ENCODE peak calls at places on chromosomes 3 and 15, in seven cellular contexts. Z is left lung; Q is foreskin fibroblast; Y is CD4-positive, alpha-beta memory T cell; I is astrocyte of the spinal cord; X is CD8-positive, alpha-beta T cell; P is OCI-LY7. K is an unnamed sample.

GRCh38 chr15:57921371-57921770 is 144.1 kb downstream of the ALDH1A2 start:
- DNase-seq in I (no peak), Q (peak), Z (no peak), Y (no peak), P (no peak), X (no peak), K (no peak)

GRCh38 chr15:27671794-27672438 is 427.2 kb downstream of the OCA2 start:
- DNase-seq in Z (no peak), Y (no peak), X (no peak), Q (no peak), P (no peak), I (no peak), K (no peak)

GRCh38 chr3:195838714-195839113 is 27.0 kb upstream of the MUC4 start:
- DNase-seq in I (no peak), Z (no peak), Y (no peak), P (peak), Q (no peak), X (no peak), K (peak)

GRCh38 chr3:169660709-169661566 is 2.6 kb downstream of the MECOM start:
- DNase-seq in I (peak), X (no peak), Y (peak), Z (no peak), P (no peak), Q (peak), K (peak)

GRCh38 chr15:57172925-57173324 is 203.4 kb upstream of the CGNL1 start:
- DNase-seq in Y (no peak), X (no peak), I (no peak), P (no peak), Q (peak), Z (no peak), K (no peak)

GRCh38 chr3:184574552-184575430 is 13.2 kb downstream of the EPHB3 start:
- DNase-seq in I (no peak), Z (no peak), Y (no peak), X (no peak), P (peak), Q (no peak), K (no peak)

GRCh38 chr3:49022751-49023171 is 840 bp downstream of the NDUFAF3 start:
- DNase-seq in P (peak), Q (peak), Y (no peak), I (no peak), Z (no peak), X (no peak), K (peak)

GRCh38 chr15:32908135-32908801 is 190.5 kb downstream of the GREM1 start:
- DNase-seq in Y (no peak), Q (peak), X (no peak), I (peak), P (peak), Z (no peak), K (peak)

GRCh38 chr3:99696497-99696896 is 58.1 kb downstream of the COL8A1 start:
- DNase-seq in Y (no peak), I (no peak), X (no peak), Z (no peak), Q (no peak), P (no peak), K (no peak)

GRCh38 chr15:31811641-31812040 is 218.7 kb upstream of the CHRNA7 start:
- DNase-seq in X (no peak), Q (no peak), Y (no peak), Z (no peak), P (no peak), I (no peak), K (no peak)

GRCh38 chr15:89999676-90000174 is 1.4 kb upstream of the ZNF710 start:
- DNase-seq in P (no peak), X (no peak), Z (peak), Y (no peak), I (peak), Q (peak), K (no peak)

GRCh38 chr15:77145370-77145769 is 74.5 kb upstream of the TSPAN3 start:
- DNase-seq in Y (no peak), Q (no peak), X (no peak), Z (no peak), I (no peak), P (no peak), K (no peak)

GRCh38 chr3:12798559-12799179 is 2.2 kb downstream of the CAND2 start:
- DNase-seq in Q (no peak), I (no peak), P (no peak), Y (no peak), Z (no peak), X (no peak), K (no peak)

GRCh38 chr3:169627073-169627472 is 36.4 kb downstream of the MECOM start:
- DNase-seq in P (no peak), Y (no peak), Q (no peak), X (no peak), I (no peak), Z (no peak), K (peak)

GRCh38 chr15:64599226-64599625 is 138.8 kb downstream of the ZNF609 start:
- DNase-seq in P (no peak), I (no peak), Z (no peak), Y (no peak), Q (no peak), X (no peak), K (no peak)

GRCh38 chr15:84570164-84570692 is 30.6 kb upstream of the ZSCAN2 start:
- DNase-seq in P (peak), I (peak), X (peak), Y (peak), Z (peak), Q (peak), K (peak)

GRCh38 chr3:136860541-136860940 is 1.5 kb upstream of the NCK1 start:
- DNase-seq in Q (peak), Y (peak), P (peak), I (peak), X (no peak), Z (no peak), K (peak)

GRCh38 chr15:90816401-90817116 is 51.8 kb upstream of the FURIN start:
- DNase-seq in I (no peak), Y (no peak), P (no peak), Q (no peak), Z (no peak), X (peak), K (no peak)

GRCh38 chr3:184300377-184300717 is 1.3 kb downstream of the PSMD2 start:
- DNase-seq in I (peak), Q (peak), Z (no peak), P (no peak), Y (no peak), X (no peak), K (no peak)

GRCh38 chr15:95559875-95560394 is 770.6 kb upstream of the NR2F2 start:
- DNase-seq in I (peak), Q (peak), Z (no peak), Y (no peak), P (no peak), X (no peak), K (no peak)

GRCh38 chr3:7788881-7789280 is 712.7 kb upstream of the LMCD1 start:
- DNase-seq in Y (no peak), P (no peak), Z (no peak), Q (no peak), X (no peak), I (no peak), K (no peak)

GRCh38 chr3:179146911-179147570 is 1.1 kb upstream of the PIK3CA start:
- DNase-seq in Z (no peak), Q (peak), Y (peak), I (peak), X (peak), P (peak), K (peak)

DNA sequence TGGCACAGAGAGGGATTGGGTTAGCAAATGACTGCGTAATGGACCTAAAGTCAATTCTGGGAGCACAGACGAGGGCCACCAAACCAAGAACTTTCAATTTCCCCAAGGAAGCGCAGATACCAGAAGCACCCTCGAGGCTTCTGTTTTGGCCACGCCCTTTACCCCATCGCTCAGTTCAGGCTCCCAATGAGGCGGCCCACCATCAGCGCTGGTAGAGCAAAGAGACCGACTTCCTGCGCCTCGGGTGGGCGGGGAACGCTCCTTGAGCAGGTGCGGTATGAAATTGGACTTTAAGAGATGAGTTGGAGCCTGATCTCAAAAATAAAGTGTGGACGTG is 603 bp upstream of the SPSB4 start:
- DNase-seq in X (no peak), P (no peak), I (no peak), Y (no peak), Q (no peak), Z (no peak), K (no peak)
- H3K4me3 ChIP-seq in X (peak), P (no peak), I (no peak), Y (no peak), Q (no peak), Z (peak), K (no peak)

GRCh38 chr3:52827866-52828376 is 2.6 kb downstream of the ITIH4 start:
- DNase-seq in P (no peak), X (no peak), I (no peak), Z (no peak), Y (no peak), Q (peak), K (no peak)
- H3K4me3 ChIP-seq in P (no peak), X (no peak), I (no peak), Z (no peak), Y (no peak), Q (no peak), K (no peak)

DNA sequence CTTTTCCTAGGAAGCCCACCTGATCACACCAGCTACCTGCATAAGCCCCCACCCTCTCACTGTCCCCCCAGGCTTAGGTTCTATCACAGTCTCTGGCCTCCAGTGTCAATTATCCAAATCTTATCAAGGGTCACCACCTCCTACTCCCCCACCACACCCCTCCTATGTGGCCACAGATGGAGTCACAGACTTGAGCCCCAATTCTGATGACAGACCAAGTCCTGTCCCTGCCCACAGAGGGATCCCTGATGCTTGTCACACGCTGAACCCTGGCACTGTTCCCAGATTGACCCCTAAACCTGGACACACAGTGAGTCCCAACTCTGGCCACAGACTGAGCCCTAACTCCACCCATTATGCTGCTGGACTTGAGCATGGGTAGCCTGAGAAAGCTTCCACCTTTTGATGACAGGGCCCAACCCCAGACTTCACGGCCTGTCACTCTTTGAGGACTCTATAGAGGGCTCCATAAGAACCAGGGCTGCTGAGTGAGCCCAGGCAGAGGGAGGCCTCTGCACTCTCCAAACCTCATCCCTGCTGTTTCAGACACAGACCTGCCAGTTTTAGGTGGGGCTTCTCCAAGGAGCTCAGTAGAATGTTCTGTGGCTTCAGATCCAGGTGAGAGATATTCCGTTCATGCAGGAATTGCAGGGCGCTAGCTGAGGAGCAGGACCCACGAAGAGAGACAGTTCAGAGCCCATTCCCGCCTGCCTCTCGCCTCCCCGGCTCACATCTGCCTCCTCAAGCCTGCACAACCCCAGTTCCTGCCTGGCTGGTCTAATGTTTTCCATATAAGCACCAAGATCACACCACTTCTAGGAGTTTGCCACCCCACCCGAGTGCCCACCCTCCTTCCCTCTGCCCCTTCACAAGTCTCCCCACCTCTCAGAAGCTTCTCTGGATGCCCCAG is 1.9 kb downstream of the ULK3 start:
- DNase-seq in Z (no peak), I (no peak), P (no peak), Y (no peak), Q (no peak), X (peak), K (no peak)
- H3K4me3 ChIP-seq in Z (no peak), I (no peak), P (no peak), Y (no peak), Q (no peak), X (no peak), K (no peak)

GRCh38 chr3:128240232-128240631 is 87.0 kb downstream of the EEFSEC start:
- DNase-seq in X (no peak), Z (no peak), Q (no peak), Y (no peak), I (no peak), P (no peak), K (no peak)

GRCh38 chr3:128239304-128239703 is 86.0 kb downstream of the EEFSEC start:
- DNase-seq in Y (no peak), X (no peak), P (no peak), Q (no peak), Z (no peak), I (no peak), K (no peak)

GRCh38 chr3:128242818-128243601 is 89.7 kb downstream of the EEFSEC start:
- DNase-seq in P (no peak), Q (no peak), Z (no peak), I (no peak), Y (peak), X (no peak), K (no peak)

GRCh38 chr3:128243602-128244504 is 90.6 kb downstream of the EEFSEC start:
- DNase-seq in Q (no peak), X (no peak), P (no peak), I (no peak), Y (no peak), Z (no peak), K (no peak)

GRCh38 chr3:128241741-128242140 is 88.5 kb downstream of the EEFSEC start:
- DNase-seq in Y (no peak), Z (no peak), I (no peak), Q (no peak), X (no peak), P (no peak), K (no peak)
- H3K4me3 ChIP-seq in Y (no peak), Z (no peak), I (no peak), Q (no peak), X (no peak), P (no peak), K (no peak)